ENCODE peak calls at places on chromosomes 11 and 22, in five cellular contexts. W, R, A, I and N are unnamed samples.

GRCh38 chr11:115215694-115216615 is 288.3 kb downstream of the CADM1 start:
- DNase-seq in W (no peak), R (no peak), A (no peak), I (no peak), N (no peak)

GRCh38 chr11:79030448-79030847 is 410.4 kb downstream of the TENM4 start:
- DNase-seq in A (no peak), I (no peak), R (no peak), W (no peak), N (no peak)

GRCh38 chr11:116162541-116163230 is 610.1 kb downstream of the BUD13 start:
- DNase-seq in R (no peak), A (no peak), I (no peak), W (no peak), N (peak)

GRCh38 chr11:34105957-34106504 is 602 bp downstream of the NAT10 start:
- DNase-seq in A (peak), R (no peak), W (no peak), I (no peak), N (no peak)

GRCh38 chr11:61153593-61154090 is 7.6 kb downstream of the VPS37C start:
- DNase-seq in I (no peak), R (no peak), W (no peak), A (no peak), N (no peak)

GRCh38 chr22:19131685-19132015 is 542 bp downstream of the TSSK2 start:
- DNase-seq in W (no peak), R (no peak), I (peak), A (no peak), N (no peak)

GRCh38 chr11:19506803-19507466 is 205.7 kb upstream of the NAV2 start:
- DNase-seq in I (no peak), A (no peak), W (no peak), R (no peak), N (no peak)

GRCh38 chr22:48566741-48567140 is 1260.9 kb downstream of the BRD1 start:
- DNase-seq in I (no peak), A (no peak), R (no peak), W (no peak), N (no peak)

GRCh38 chr11:112784323-112785073 is 176.7 kb upstream of the NCAM1 start:
- DNase-seq in I (peak), W (peak), A (no peak), R (peak), N (no peak)

GRCh38 chr11:44608654-44609027 is 43.2 kb downstream of the CD82 start:
- DNase-seq in R (no peak), I (no peak), A (no peak), W (no peak), N (no peak)

GRCh38 chr11:64014361-64014760 is 21.4 kb upstream of the FLRT1 start:
- DNase-seq in R (no peak), A (no peak), I (no peak), W (no peak), N (no peak)

GRCh38 chr11:16809901-16810668 is 71.6 kb downstream of the C11orf58 start:
- DNase-seq in I (peak), W (peak), A (peak), R (no peak), N (no peak)

GRCh38 chr22:38554281-38554680 is 15.7 kb downstream of the DMC1 start:
- DNase-seq in A (no peak), R (no peak), I (no peak), W (no peak), N (no peak)

GRCh38 chr11:14793546-14793945 is 98.5 kb downstream of the CYP2R1 start:
- DNase-seq in I (no peak), A (no peak), W (no peak), R (no peak), N (no peak)

GRCh38 chr11:75239551-75240290 is 853 bp upstream of the TPBGL start:
- DNase-seq in A (no peak), W (no peak), R (no peak), I (no peak), N (no peak)

GRCh38 chr11:117011541-117011908 is 86.7 kb downstream of the SIK3 start:
- DNase-seq in I (no peak), R (no peak), W (no peak), A (no peak), N (no peak)

GRCh38 chr11:99918761-99919160 is 768.3 kb upstream of the ARHGAP42 start:
- DNase-seq in W (no peak), I (no peak), A (no peak), R (no peak), N (no peak)

GRCh38 chr22:21690401-21690801 is 24.6 kb downstream of the PPIL2 start:
- DNase-seq in I (no peak), W (no peak), A (no peak), R (no peak), N (no peak)

GRCh38 chr11:133243832-133244231 is 288.5 kb downstream of the OPCML start:
- DNase-seq in I (no peak), W (no peak), A (no peak), R (no peak), N (no peak)

GRCh38 chr11:131121934-131122333 is 205.7 kb upstream of the SNX19 start:
- DNase-seq in I (no peak), R (no peak), W (no peak), A (no peak), N (no peak)

GRCh38 chr22:20316217-20316843 is 3.5 kb downstream of the DGCR6L start:
- DNase-seq in I (no peak), W (no peak), R (no peak), A (no peak), N (no peak)

DNA sequence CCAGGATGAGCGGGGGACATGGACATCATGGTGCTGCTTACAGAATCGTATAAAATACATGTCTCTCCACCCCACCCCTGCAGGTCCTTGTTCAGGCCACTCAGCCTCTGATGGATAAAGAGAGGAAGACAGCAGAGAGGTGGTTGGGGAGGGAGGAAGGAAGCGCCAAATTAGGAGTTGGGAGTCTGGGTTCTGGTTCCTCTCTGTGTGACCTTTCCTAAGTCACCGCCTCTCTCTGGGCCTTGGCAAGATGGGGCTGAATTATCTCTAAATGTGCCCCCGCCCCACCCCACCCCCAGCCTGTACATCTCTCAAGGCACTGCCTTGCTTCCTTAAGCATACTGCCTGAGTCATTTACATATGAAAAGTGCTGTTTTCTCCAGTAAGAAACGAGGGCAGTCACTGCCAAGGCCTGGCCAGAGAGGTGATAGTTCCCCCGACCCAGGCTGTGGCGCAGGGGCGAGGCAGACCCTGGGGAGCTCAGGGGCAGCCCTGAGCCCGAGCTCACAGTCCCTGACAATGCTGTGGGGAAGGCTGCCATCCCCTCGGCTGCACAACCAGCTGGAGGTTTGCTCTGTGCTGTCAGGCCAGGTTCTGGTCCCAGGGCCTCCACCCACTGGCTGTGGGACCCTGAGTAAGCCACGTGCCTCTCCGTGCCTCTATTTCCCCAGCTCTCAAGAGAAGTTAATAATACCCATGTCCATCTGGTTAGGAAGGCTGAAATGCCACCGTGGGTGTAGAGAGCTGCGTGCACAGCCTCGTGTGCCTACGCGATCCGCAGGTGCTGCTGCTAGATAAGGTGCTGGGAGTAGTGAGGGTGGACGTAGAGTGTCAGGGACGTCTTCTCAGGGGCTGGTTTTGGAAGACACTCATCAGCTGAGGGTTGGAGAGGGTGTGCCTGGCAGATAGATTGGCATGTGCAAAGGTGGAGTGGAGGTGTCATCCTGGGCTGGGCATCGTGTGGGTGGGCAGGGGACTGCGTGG is 55.3 kb downstream of the CACNA1I start:
- DNase-seq in I (no peak), W (no peak), A (no peak), R (no peak), N (no peak)
- TF ChIP-seq CTCF in I (no peak), W (no peak), A (no peak), R (no peak), N (no peak)

GRCh38 chr22:49979587-49980264 is 19.2 kb downstream of the PIM3 start:
- DNase-seq in A (peak), I (no peak), R (no peak), W (peak), N (no peak)

GRCh38 chr22:49977578-49977977 is 17.0 kb downstream of the PIM3 start:
- DNase-seq in W (no peak), A (no peak), R (peak), I (no peak), N (no peak)

GRCh38 chr22:49986325-49986724 is 25.8 kb downstream of the PIM3 start:
- DNase-seq in I (no peak), A (no peak), R (no peak), W (no peak), N (no peak)

DNA sequence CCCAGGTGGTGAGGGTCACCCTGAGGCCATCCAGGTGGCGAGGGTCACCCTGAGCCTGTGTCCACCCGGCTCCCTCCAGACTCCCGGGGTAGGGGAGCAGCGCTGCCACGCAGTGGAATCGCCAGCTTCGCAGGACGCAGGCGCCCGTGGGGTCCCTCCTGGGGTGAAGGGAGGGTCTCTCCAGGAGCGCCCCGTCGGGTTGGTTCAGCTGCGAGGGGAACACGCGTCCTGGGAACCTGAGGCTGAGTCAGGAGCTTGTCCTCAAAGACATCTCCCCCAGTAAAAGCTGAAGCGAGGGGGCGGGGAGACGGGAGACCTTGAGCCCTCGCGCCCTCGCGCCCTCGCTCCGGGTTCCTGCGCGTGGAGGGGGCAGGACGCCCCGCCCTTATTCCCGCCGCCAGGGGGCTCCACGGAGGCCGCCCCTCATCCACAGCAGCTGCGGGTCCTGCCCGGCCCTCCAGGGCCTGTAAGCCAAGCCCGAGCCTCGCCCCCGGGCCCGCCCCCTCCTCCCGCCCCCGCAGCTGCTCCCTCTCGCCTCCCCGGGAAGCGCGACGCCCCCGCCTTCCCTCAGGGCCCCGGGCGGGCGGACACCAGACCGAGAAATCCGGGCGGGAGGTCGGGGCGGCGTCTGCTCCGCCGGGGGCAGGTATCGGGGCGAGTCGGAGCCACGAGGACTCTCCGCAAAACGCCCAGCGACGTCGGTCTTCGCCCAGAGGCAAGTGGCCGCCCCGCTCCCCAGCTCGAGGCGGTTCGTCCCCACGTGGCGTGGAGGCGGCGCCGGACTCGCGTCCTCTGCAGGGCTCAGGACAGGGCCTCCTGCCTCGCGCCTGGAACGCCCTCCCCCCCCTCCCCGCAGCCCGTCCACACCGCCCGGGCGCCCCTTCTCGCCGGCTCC is 22.8 kb downstream of the PIM3 start:
- DNase-seq in R (no peak), A (no peak), W (no peak), I (no peak), N (no peak)
- TF ChIP-seq CTCF in R (peak), A (no peak), W (peak), I (peak), N (peak)

GRCh38 chr11:12581923-12582322 is 92.3 kb upstream of the TEAD1 start:
- DNase-seq in R (no peak), A (peak), I (no peak), W (peak), N (no peak)

GRCh38 chr11:12573707-12574106 is 100.5 kb upstream of the TEAD1 start:
- DNase-seq in A (no peak), W (no peak), R (no peak), I (no peak), N (no peak)

DNA sequence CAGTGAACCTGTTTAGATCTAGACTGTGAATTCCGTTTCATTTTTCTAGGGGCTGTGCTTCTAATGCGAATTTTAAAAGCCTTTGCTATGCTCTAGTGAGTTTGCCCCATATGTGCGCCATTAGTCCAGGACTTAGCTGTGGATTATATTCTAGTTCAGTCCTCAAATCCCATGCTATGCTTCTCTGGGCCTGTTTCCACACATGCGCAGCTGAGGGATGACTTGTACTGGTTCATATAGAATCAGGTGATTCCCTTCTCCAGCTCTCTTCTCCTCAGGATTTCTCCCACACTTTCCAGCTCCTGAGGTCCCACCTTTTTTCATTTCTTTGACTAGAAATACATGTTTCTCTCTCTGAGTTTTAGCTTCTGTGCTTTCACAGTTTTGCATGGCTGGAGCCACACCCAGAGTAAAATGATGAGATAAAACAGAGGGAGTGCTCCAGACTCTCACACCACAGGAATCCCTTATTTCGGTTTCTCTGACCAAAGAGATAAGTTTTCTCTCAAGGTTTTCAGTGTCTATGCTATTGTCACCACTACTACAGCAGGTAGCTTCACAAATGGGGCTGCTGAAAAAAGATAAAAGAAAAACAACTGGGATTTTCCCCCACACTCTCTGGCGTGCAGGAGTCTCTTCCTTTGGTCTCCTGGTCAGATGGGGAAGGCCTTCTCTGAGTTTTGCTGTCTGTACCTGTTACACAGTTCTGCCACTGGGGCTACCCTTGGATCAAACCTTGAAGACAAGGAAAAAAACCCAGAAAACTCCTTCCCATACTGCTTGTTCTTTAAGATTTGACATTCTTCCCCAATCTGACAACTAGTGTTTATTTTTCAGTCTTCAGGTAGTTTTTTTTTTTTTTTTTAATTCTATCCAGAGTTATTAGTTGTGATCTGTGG is 96.2 kb upstream of the TEAD1 start:
- DNase-seq in W (no peak), A (peak), R (no peak), I (no peak), N (no peak)
- TF ChIP-seq CTCF in W (no peak), A (no peak), R (no peak), I (no peak), N (peak)

DNA sequence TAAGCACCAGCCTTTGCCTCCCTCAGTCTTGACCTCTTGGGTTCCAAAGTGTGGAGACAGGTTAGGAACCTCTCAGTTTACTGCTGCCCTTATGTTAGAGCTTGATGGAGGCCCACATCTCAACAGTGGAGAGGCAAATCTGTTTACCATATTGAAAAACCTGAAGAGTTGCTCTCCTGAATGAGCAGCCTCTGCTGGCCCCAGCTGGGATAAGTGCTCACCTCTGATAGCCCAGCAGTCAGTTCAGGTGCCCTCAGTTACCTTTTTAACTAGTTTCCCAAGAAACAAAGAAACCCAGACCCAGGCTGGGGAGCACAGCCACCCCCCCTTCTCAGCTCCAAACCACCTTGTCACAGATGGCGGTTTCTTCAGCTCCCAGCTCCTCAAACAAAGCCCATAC is 57.1 kb downstream of the PPFIBP2 start:
- DNase-seq in A (no peak), I (no peak), W (no peak), R (no peak), N (no peak)
- TF ChIP-seq CTCF in A (no peak), I (no peak), W (no peak), R (no peak), N (no peak)

GRCh38 chr11:69096473-69096872 is 47.7 kb downstream of the TPCN2 start:
- DNase-seq in W (no peak), R (no peak), A (no peak), I (no peak), N (no peak)
- TF ChIP-seq CTCF in W (no peak), R (no peak), A (no peak), I (no peak), N (no peak)

GRCh38 chr11:35799655-35800054 is 137.1 kb downstream of the TRIM44 start:
- DNase-seq in I (no peak), A (no peak), R (no peak), W (no peak), N (no peak)
- TF ChIP-seq CTCF in I (no peak), A (no peak), R (no peak), W (no peak), N (peak)